ENCODE peak calls at places on chromosome 20, in eight cellular contexts. W is cardiac fibroblast, J is A673, P is brain microvascular endothelial cell, V is BJ, R is HCT116, B is astrocyte of the spinal cord, G is stomach. L is an unnamed sample.

GRCh38 chr20:25547063-25547462 is 38.3 kb downstream of the NINL start:
- DNase-seq in W (no peak), J (no peak), P (no peak), V (no peak), R (no peak), B (no peak), G (no peak), L (no peak)

GRCh38 chr20:33656010-33656782 is 5.9 kb upstream of the C20orf144 start:
- DNase-seq in W (no peak), J (no peak), P (no peak), V (no peak), R (no peak), B (no peak), G (no peak), L (no peak)

GRCh38 chr20:31452575-31452974 is 12.1 kb downstream of the DEFB123 start:
- DNase-seq in W (no peak), J (no peak), P (no peak), V (no peak), R (no peak), B (no peak), G (no peak), L (no peak)

GRCh38 chr20:22791877-22792525 is 207.6 kb upstream of the FOXA2 start:
- DNase-seq in W (peak), J (no peak), P (no peak), V (no peak), R (no peak), B (no peak), G (no peak), L (no peak)

GRCh38 chr20:380763-381580 is 412 bp downstream of the TRIB3 start:
- DNase-seq in W (peak), J (peak), P (peak), V (no peak), R (peak), B (peak), G (peak), L (peak)

GRCh38 chr20:33154252-33154651 is 13.7 kb upstream of the BPIFA2 start:
- DNase-seq in W (no peak), J (no peak), P (no peak), V (no peak), R (no peak), B (no peak), G (no peak), L (no peak)

GRCh38 chr20:31587545-31588389 is 17.3 kb upstream of the ID1 start:
- DNase-seq in W (peak), J (no peak), P (no peak), V (no peak), R (no peak), B (no peak), G (peak), L (no peak)

GRCh38 chr20:51346686-51347485 is 195.6 kb downstream of the NFATC2 start:
- DNase-seq in W (peak), J (no peak), P (peak), V (no peak), R (no peak), B (peak), G (no peak), L (no peak)

GRCh38 chr20:45919536-45919933 is 7.6 kb upstream of the PLTP start:
- DNase-seq in W (peak), J (no peak), P (peak), V (no peak), R (no peak), B (peak), G (peak), L (no peak)

GRCh38 chr20:43442310-43442880 is 15.3 kb upstream of the SRSF6 start:
- DNase-seq in W (peak), J (no peak), P (no peak), V (no peak), R (no peak), B (no peak), G (no peak), L (no peak)

GRCh38 chr20:32356935-32357868 is 929 bp upstream of the ASXL1 start:
- DNase-seq in W (peak), J (no peak), P (peak), V (no peak), R (peak), B (peak), G (no peak), L (peak)

GRCh38 chr20:51594999-51595532 is 52.5 kb upstream of the NFATC2 start:
- DNase-seq in W (peak), J (peak), P (peak), V (peak), R (peak), B (peak), G (peak), L (peak)

GRCh38 chr20:12201289-12201991 is 283.7 kb downstream of the BTBD3 start:
- DNase-seq in W (peak), J (peak), P (peak), V (no peak), R (no peak), B (peak), G (no peak), L (no peak)

GRCh38 chr20:14259691-14260090 is 77.7 kb downstream of the FLRT3 start:
- DNase-seq in W (no peak), J (no peak), P (no peak), V (no peak), R (no peak), B (no peak), G (no peak), L (no peak)

GRCh38 chr20:14264869-14265268 is 72.5 kb downstream of the FLRT3 start:
- DNase-seq in W (peak), J (peak), P (peak), V (no peak), R (no peak), B (peak), G (no peak), L (no peak)
- TF ChIP-seq CTCF in W (peak), J (peak), P (peak), V (peak), R (peak), B (peak), G (no peak), L (no peak)

GRCh38 chr20:52975024-52975732 is 3.0 kb downstream of the TSHZ2 start:
- DNase-seq in W (peak), J (no peak), P (no peak), V (no peak), R (no peak), B (no peak), G (peak), L (no peak)

GRCh38 chr20:52972190-52972937 is at the start of gene TSHZ2:
- DNase-seq in W (peak), J (peak), P (peak), V (no peak), R (no peak), B (peak), G (peak), L (peak)

GRCh38 chr20:52972965-52973819 is 1.0 kb downstream of the TSHZ2 start:
- DNase-seq in W (no peak), J (no peak), P (no peak), V (no peak), R (no peak), B (no peak), G (no peak), L (peak)

GRCh38 chr20:52971498-52972189 is 514 bp upstream of the TSHZ2 start:
- DNase-seq in W (no peak), J (no peak), P (no peak), V (no peak), R (no peak), B (no peak), G (no peak), L (peak)

DNA sequence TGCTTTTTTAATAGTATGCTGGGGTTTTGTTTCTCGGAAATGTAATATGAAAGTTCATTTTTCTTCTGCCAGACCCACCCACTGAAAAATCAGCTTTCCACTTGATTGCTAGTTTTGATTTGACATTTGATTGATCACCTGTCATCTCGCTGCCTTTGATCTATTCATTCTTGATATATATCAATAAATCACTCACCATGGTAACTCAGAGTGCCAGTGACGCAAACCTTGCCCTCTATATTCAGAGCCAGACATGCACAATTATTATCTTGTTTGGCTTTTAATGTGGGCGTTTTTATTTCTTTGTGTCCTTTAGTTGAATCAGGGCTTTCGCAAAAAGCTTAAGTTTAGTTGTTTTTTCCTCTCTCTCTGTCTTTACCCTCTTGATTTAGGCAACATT is 2.0 kb downstream of the TSHZ2 start:
- DNase-seq in W (no peak), J (no peak), P (no peak), V (no peak), R (no peak), B (no peak), G (no peak), L (no peak)
- TF ChIP-seq CTCF in W (no peak), J (no peak), P (no peak), V (no peak), R (no peak), B (no peak), G (no peak), L (no peak)

GRCh38 chr20:63979549-63980316 is at the start of gene SAMD10:
- DNase-seq in W (peak), J (peak), P (no peak), V (no peak), R (no peak), B (peak), G (peak), L (peak)
- TF ChIP-seq CTCF in W (no peak), J (no peak), P (no peak), V (no peak), R (no peak), B (no peak), G (peak), L (peak)

DNA sequence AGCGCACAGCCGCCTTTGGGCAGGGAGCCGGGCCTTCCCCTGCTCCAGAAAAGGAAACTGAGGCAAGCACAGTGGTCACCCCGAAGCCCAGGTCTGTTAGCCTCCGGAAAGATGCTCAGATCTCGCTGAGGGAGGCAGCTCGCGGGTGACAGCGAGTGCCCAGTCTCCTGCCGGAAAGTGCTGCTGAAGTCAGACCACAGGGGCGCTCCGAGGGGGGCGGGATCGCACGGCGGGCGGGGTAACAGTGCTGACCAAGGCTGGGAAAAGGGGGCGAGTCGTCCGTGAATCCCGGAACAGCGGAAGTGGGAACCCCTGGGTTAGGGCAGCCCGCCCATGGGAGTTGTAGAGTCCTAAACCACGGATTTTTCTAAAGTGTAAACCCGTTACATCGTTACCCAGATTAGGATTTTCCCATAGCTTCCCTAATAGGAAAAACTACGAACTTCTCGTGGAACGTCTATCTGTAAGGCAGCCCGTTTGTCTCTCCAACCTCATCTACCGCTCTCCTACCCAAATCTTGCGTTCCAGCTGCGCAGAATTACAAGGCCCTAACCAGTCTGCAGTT is 504 bp downstream of the VPS16 start:
- DNase-seq in W (peak), J (peak), P (peak), V (no peak), R (no peak), B (peak), G (peak), L (peak)
- TF ChIP-seq CTCF in W (no peak), J (no peak), P (no peak), V (no peak), R (no peak), B (no peak), G (no peak), L (no peak)

DNA sequence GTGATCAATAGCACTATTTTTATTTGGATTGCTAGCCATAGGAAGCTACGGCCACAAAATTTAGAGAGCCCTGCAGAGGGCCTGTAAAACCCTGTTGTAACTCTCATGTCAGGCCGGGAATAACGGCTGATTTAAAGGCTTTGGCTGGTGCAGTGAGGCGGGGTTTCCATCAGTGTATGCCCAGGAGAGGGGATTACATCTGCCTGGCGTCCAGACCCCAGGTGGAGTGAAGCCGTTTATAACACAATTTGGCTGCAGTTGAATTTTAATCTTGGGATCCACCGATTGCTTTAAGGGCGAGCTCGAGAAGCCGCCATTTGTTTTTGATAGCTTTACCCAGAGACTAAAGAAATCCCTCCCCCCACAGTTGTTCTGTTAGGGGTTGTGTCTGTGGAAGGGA is 29.1 kb upstream of the APCDD1L start:
- DNase-seq in W (no peak), J (no peak), P (no peak), V (no peak), R (no peak), B (no peak), G (no peak), L (no peak)
- TF ChIP-seq CTCF in W (no peak), J (no peak), P (no peak), V (no peak), R (no peak), B (no peak), G (no peak), L (no peak)

DNA sequence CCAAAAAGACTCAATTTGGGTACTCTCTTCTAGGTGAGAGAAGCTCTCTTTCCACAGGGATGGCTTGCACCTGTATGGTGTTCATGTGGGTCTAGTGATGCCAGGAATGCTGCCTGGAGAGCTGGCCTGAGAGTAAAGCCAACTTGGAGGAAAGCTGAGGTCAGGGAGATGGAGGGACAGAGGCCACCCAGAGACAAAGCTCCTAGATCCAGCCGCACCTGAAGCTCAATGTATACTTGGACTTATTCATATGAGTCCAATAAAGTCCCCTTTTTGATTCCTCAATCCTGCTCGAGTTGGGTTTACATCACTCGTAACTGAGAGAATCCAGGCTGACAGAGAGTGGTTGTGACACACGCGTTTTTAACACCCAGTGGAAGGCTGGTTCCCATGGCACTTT is 33.8 kb downstream of the SULF2 start:
- DNase-seq in W (no peak), J (no peak), P (no peak), V (no peak), R (no peak), B (no peak), G (no peak), L (no peak)
- TF ChIP-seq CTCF in W (no peak), J (no peak), P (no peak), V (no peak), R (no peak), B (no peak), G (no peak), L (no peak)

GRCh38 chr20:58612021-58612700 is 38.9 kb upstream of the STX16 start:
- DNase-seq in W (peak), J (no peak), P (no peak), V (no peak), R (no peak), B (peak), G (peak), L (no peak)
- TF ChIP-seq CTCF in W (no peak), J (no peak), P (no peak), V (no peak), R (no peak), B (no peak), G (no peak), L (no peak)

DNA sequence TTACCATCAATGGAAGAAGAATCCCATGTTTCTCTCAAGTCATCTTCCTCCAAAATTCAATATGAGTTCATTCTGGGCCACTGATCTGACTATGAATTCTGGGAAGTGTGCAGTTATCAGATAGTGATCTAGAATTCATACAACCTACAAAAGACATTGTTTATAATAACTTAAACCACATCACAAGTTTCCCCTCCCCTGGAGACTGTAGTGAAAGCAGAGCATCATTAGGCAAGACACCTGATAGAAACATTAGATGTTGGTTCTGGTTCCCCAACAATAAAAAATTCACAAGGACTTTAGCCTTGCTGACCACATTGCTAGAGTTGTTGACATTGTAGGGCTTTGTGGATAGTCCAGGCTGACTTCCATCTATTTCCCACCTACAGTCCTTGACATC is 506.4 kb upstream of the JAG1 start:
- DNase-seq in W (no peak), J (no peak), P (no peak), V (no peak), R (no peak), B (no peak), G (no peak), L (no peak)
- TF ChIP-seq CTCF in W (no peak), J (no peak), P (no peak), V (no peak), R (no peak), B (no peak), G (no peak), L (no peak)

GRCh38 chr20:58392286-58392685 is 3.3 kb downstream of the VAPB start:
- DNase-seq in W (no peak), J (no peak), P (no peak), V (no peak), R (no peak), B (no peak), G (no peak), L (no peak)

GRCh38 chr20:58390659-58391035 is 1.6 kb downstream of the VAPB start:
- DNase-seq in W (no peak), J (no peak), P (no peak), V (no peak), R (no peak), B (no peak), G (no peak), L (no peak)

GRCh38 chr20:58395604-58396003 is 6.6 kb downstream of the VAPB start:
- DNase-seq in W (no peak), J (no peak), P (no peak), V (no peak), R (no peak), B (no peak), G (no peak), L (no peak)

GRCh38 chr20:58389968-58390658 is 1.1 kb downstream of the VAPB start:
- DNase-seq in W (no peak), J (no peak), P (no peak), V (no peak), R (peak), B (no peak), G (no peak), L (no peak)

DNA sequence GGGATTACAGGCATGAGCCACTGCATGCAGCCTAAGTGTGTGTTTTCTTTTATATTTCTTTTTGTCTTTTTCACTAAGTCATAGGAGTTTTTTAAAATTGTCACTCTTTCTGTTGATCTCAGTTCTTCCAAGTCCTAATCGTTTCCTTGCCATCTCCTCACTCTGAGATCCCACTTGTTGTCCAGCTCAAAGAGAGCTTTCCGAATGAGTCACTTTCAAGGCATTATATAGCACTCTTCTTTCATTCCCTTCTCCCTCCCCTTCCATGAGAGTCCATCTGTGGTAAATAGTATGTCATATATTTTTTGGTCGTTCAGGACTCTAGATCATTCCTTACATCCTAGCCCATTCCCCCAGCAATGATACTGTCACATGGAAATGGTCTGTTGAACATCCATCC is 4.3 kb downstream of the VAPB start:
- DNase-seq in W (no peak), J (no peak), P (peak), V (no peak), R (no peak), B (peak), G (no peak), L (no peak)
- TF ChIP-seq CTCF in W (no peak), J (no peak), P (no peak), V (no peak), R (no peak), B (no peak), G (no peak), L (no peak)

GRCh38 chr20:56245761-56246160 is 2.8 kb upstream of the MC3R start:
- DNase-seq in W (no peak), J (no peak), P (no peak), V (no peak), R (no peak), B (peak), G (no peak), L (no peak)

GRCh38 chr20:56244259-56244658 is 4.3 kb upstream of the MC3R start:
- DNase-seq in W (no peak), J (no peak), P (no peak), V (no peak), R (no peak), B (no peak), G (no peak), L (no peak)

GRCh38 chr20:56247954-56248782 is at the start of gene MC3R:
- DNase-seq in W (peak), J (peak), P (peak), V (no peak), R (peak), B (peak), G (peak), L (peak)

DNA sequence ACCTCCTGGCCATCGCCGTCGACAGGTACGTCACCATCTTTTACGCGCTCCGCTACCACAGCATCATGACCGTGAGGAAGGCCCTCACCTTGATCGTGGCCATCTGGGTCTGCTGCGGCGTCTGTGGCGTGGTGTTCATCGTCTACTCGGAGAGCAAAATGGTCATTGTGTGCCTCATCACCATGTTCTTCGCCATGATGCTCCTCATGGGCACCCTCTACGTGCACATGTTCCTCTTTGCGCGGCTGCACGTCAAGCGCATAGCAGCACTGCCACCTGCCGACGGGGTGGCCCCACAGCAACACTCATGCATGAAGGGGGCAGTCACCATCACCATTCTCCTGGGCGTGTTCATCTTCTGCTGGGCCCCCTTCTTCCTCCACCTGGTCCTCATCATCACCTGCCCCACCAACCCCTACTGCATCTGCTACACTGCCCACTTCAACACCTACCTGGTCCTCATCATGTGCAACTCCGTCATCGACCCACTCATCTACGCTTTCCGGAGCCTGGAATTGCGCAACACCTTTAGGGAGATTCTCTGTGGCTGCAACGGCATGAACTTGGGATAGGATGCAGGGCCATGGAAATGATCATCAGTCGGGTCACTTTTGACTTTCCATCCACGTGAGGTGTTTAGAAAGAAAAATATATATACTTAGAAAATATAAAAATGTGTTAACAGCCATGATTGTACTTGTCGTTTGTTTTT is 868 bp downstream of the MC3R start:
- DNase-seq in W (no peak), J (peak), P (no peak), V (no peak), R (peak), B (no peak), G (no peak), L (peak)
- TF ChIP-seq CTCF in W (peak), J (peak), P (peak), V (peak), R (peak), B (peak), G (no peak), L (no peak)

L was measured in Calu3.